ENCODE peak calls at places on chromosomes 2 and 18, in ten cellular contexts. X is ascending aorta, L is PC-3, B is HCT116, G is astrocyte, Y is Peyer's patch, T is lower lobe of right lung, U is brain microvascular endothelial cell, V is left ventricle myocardium inferior, Z is pancreas. F is an unnamed sample.

GRCh38 chr2:85861180-85861579 is 27.6 kb downstream of the ST3GAL5 start:
- DNase-seq in X (no peak), L (no peak), B (no peak), G (no peak), Y (no peak), T (no peak), U (no peak), V (no peak), Z (no peak), F (no peak)

GRCh38 chr18:67464499-67464898 is 52.0 kb downstream of the DSEL start:
- DNase-seq in X (no peak), L (no peak), B (no peak), G (no peak), Y (no peak), T (no peak), U (no peak), V (no peak), Z (no peak), F (no peak)

GRCh38 chr2:119264781-119265692 is 41.4 kb downstream of the STEAP3 start:
- DNase-seq in X (no peak), L (peak; percentile 62), B (peak; percentile 24), G (no peak), Y (peak; percentile 66), T (no peak), U (peak; percentile 54), V (no peak), Z (peak; percentile 67), F (peak; percentile 61)

GRCh38 chr18:24627644-24628315 is 167.3 kb downstream of the HRH4 start:
- DNase-seq in X (no peak), L (no peak), B (no peak), G (no peak), Y (no peak), T (no peak), U (no peak), V (no peak), Z (no peak), F (no peak)

GRCh38 chr2:133768261-133769021 is 200.2 kb upstream of the NCKAP5 start:
- DNase-seq in X (no peak), L (peak; percentile 44), B (no peak), G (no peak), Y (no peak), T (no peak), U (no peak), V (peak; percentile 76), Z (peak; percentile 70), F (no peak)

GRCh38 chr2:133673570-133673969 is 105.3 kb upstream of the NCKAP5 start:
- DNase-seq in X (no peak), L (no peak), B (no peak), G (no peak), Y (no peak), T (no peak), U (no peak), V (no peak), Z (no peak), F (no peak)

GRCh38 chr2:216918088-216918680 is 58.3 kb upstream of the TNP1 start:
- DNase-seq in X (no peak), L (peak; percentile 92), B (peak; percentile 13), G (peak; percentile 54), Y (no peak), T (no peak), U (peak; percentile 58), V (peak; percentile 32), Z (no peak), F (peak; percentile 82)

GRCh38 chr2:109703076-109703475 is 88.9 kb downstream of the SOWAHC start:
- DNase-seq in X (no peak), L (peak; percentile 14), B (no peak), G (peak; percentile 71), Y (no peak), T (no peak), U (no peak), V (no peak), Z (no peak), F (peak; percentile 36)

GRCh38 chr2:3801506-3801905 is 98.1 kb downstream of the DCDC2C start:
- DNase-seq in X (no peak), L (no peak), B (no peak), G (no peak), Y (no peak), T (no peak), U (no peak), V (no peak), Z (no peak), F (no peak)

GRCh38 chr2:42493885-42494433 is at the start of gene KCNG3:
- DNase-seq in X (no peak), L (peak; percentile 65), B (no peak), G (peak; percentile 10), Y (peak; percentile 78), T (peak; percentile 79), U (no peak), V (peak; percentile 43), Z (peak; percentile 86), F (peak; percentile 44)

GRCh38 chr2:153823880-153824279 is 47.8 kb upstream of the GALNT13 start:
- DNase-seq in X (no peak), L (peak; percentile 49), B (no peak), G (peak; percentile 0), Y (no peak), T (no peak), U (no peak), V (no peak), Z (no peak), F (no peak)

GRCh38 chr2:99672766-99673375 is 183.1 kb upstream of the REV1 start:
- DNase-seq in X (no peak), L (peak; percentile 70), B (no peak), G (no peak), Y (no peak), T (no peak), U (no peak), V (no peak), Z (no peak), F (no peak)

GRCh38 chr18:22355069-22355468 is 62.6 kb downstream of the CTAGE1 start:
- DNase-seq in X (no peak), L (no peak), B (no peak), G (no peak), Y (no peak), T (no peak), U (no peak), V (no peak), Z (no peak), F (no peak)

GRCh38 chr2:74267068-74267467 is 68.7 kb downstream of the MTHFD2 start:
- DNase-seq in X (no peak), L (peak; percentile 76), B (peak; percentile 53), G (no peak), Y (peak; percentile 83), T (no peak), U (no peak), V (no peak), Z (no peak), F (peak; percentile 59)

GRCh38 chr2:149161481-149162225 is 123.2 kb downstream of the LYPD6B start:
- DNase-seq in X (no peak), L (no peak), B (no peak), G (no peak), Y (no peak), T (no peak), U (no peak), V (no peak), Z (no peak), F (no peak)

DNA sequence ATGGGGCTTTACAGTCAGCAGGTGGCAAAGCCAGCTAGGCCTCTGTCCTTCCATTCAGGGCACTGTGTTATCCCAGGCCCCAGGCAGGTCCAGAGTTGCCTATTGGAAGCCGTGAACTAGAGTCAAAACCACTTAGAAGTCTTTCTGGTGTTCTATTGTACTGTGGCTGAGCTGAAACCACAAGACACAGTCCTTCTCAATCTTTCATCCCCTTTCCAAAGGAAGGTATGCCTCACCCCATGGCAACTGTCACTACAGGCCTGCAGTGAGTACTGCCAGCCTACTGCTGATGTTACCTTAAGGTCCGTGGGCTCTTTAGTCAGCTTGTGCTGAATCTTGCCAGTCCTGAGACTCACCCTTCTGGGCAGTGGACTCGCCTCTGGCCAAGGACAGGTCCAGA is 181.6 kb downstream of the GULP1 start:
- DNase-seq in X (no peak), L (no peak), B (no peak), G (no peak), Y (no peak), T (no peak), U (no peak), V (no peak), Z (no peak), F (no peak)
- H3K27ac ChIP-seq in X (no peak overlapping the region), L (no peak overlapping the region), B (no peak overlapping the region), G (no peak overlapping the region), Y (no peak overlapping the region), T (no peak overlapping the region), U (no peak overlapping the region), V (no peak overlapping the region), Z (no peak overlapping the region), F (no peak overlapping the region)

GRCh38 chr2:11584530-11585056 is 50.7 kb downstream of the GREB1 start:
- DNase-seq in X (no peak), L (no peak), B (no peak), G (no peak), Y (no peak), T (no peak), U (no peak), V (no peak), Z (no peak), F (no peak)
- TF ChIP-seq CTCF in X (no peak), L (peak; percentile 1), B (no peak), G (no peak), Y (no peak), T (no peak), U (no peak), V (no peak), Z (no peak), F (peak; percentile 29)

DNA sequence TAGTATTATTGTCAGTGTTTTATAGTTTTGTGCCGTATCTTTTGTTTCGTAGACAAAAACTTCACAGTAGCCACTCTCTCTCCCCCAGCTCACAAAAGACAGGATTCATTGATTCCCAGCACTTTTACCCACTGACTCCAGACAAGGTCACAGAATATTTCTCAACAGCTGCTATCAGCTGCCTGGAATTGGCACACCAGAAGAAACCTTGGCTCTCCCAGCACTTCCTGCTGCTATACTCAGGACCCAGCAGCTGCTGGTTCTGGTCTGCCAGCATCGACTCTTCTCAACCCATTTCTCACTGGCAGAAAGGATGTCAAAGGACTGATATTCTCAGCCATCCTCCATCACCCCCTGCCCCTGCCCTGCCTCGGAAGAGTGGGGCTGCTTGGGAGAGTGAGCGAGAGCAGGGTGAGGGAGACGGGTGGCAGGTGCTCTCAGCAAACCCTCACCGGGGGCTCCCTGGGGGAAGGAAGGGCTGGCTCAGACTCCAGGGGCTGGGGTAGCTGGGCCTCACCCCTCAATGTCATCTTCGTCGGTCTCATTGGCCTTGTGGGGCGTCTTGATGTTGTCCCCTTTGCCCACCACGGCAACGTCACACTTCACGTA is 6.1 kb upstream of the OTOF start:
- DNase-seq in X (no peak), L (no peak), B (no peak), G (no peak), Y (no peak), T (no peak), U (no peak), V (no peak), Z (peak; percentile 57), F (no peak)
- H3K27ac ChIP-seq in X (no peak overlapping the region), L (no peak overlapping the region), B (no peak overlapping the region), G (no peak overlapping the region), Y (no peak overlapping the region), T (no peak overlapping the region), U (no peak overlapping the region), V (no peak overlapping the region), Z (peak overlapping the region; percentile 51), F (no peak overlapping the region)

DNA sequence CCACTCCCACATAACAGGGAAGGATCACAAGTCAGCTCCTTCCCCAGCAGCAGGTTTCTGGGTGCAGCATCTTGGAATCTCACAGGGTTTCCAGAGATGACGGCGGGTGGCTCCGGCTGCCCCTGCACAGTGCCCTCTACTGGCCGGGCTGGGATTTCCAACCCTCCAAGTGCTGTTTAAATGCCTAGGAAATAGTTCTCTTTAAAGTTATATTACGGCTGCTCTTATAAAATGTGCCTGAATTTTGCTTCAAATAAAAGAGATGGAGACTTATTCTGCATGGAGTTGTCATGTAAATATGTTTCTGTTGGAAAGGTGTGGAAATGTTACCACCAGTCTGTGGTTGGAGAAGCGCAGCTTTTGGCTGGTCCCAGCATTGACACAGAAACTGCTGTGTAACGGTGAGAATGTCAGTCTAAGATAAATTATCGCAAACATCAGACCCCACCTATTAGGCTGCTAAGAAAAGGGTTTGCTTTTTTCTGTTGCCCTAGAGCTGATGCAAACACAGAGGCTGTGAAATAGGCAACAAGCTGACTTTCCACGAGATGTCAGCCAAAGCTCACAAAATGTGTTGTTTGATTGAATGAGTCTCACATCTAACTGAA is 3.3 kb upstream of the HJURP start:
- DNase-seq in X (no peak), L (peak; percentile 53), B (no peak), G (no peak), Y (peak; percentile 83), T (peak; percentile 73), U (peak; percentile 16), V (no peak), Z (peak; percentile 76), F (no peak)
- TF ChIP-seq CTCF in X (peak; percentile 36), L (peak; percentile 87), B (peak; percentile 88), G (no peak), Y (no peak), T (peak; percentile 65), U (peak; percentile 77), V (peak; percentile 55), Z (peak; percentile 56), F (peak; percentile 28)

F was measured in RWPE1.